ENCODE peak calls at places on chromosomes 5 and 9, in nine cellular contexts. S, O, T, D, C, Q, N, A and F are unnamed samples. For H3K27me3 and H3K9me3, the result is how much of the 10 kb centered on the place peaks cover.

GRCh38 chr5:54103871-54104270 is 206.5 kb downstream of the ARL15 start:
- DNase-seq in S (no peak), O (no peak), T (no peak), D (no peak), C (no peak), Q (no peak), N (no peak), A (no peak), F (peak)

GRCh38 chr5:172503925-172504730 is 49.8 kb upstream of the SH3PXD2B start:
- DNase-seq in S (peak), O (no peak), T (peak), D (peak), C (no peak), Q (no peak), N (no peak), A (no peak), F (no peak)

GRCh38 chr9:70177121-70177520 is 81.7 kb upstream of the SMC5 start:
- DNase-seq in S (peak), O (no peak), T (no peak), D (no peak), C (no peak), Q (no peak), N (peak), A (no peak), F (no peak)

GRCh38 chr5:71586052-71586940 is 844 bp upstream of the MCCC2 start:
- DNase-seq in S (peak), O (no peak), T (no peak), D (no peak), C (no peak), Q (no peak), N (no peak), A (no peak), F (peak)

GRCh38 chr5:152811985-152812384 is 406.9 kb upstream of the NMUR2 start:
- DNase-seq in S (no peak), O (no peak), T (no peak), D (no peak), C (no peak), Q (no peak), N (no peak), A (no peak), F (peak)

GRCh38 chr5:57724836-57725235 is 242.2 kb upstream of the ACTBL2 start:
- DNase-seq in S (no peak), O (no peak), T (no peak), D (no peak), C (no peak), Q (no peak), N (no peak), A (no peak), F (no peak)

GRCh38 chr5:8730194-8730593 is 815.7 kb downstream of the SEMA5A start:
- DNase-seq in S (peak), O (no peak), T (no peak), D (no peak), C (no peak), Q (no peak), N (peak), A (no peak), F (no peak)

GRCh38 chr9:124906966-124907365 is 33.9 kb downstream of the GOLGA1 start:
- DNase-seq in S (peak), O (no peak), T (no peak), D (no peak), C (no peak), Q (no peak), N (no peak), A (no peak), F (no peak)

GRCh38 chr9:1922026-1922425 is 93.1 kb upstream of the SMARCA2 start:
- DNase-seq in S (no peak), O (no peak), T (no peak), D (no peak), C (no peak), Q (no peak), N (no peak), A (no peak), F (no peak)

GRCh38 chr5:157548513-157549282 is 26.9 kb downstream of the ADAM19 start:
- DNase-seq in S (peak), O (no peak), T (no peak), D (no peak), C (no peak), Q (no peak), N (peak), A (no peak), F (no peak)

GRCh38 chr9:3238241-3238640 is 287.6 kb downstream of the RFX3 start:
- DNase-seq in S (peak), O (no peak), T (no peak), D (no peak), C (no peak), Q (no peak), N (no peak), A (no peak), F (no peak)

GRCh38 chr5:7391215-7391614 is 4.7 kb upstream of the ADCY2 start:
- DNase-seq in S (no peak), O (peak), T (no peak), D (no peak), C (no peak), Q (peak), N (no peak), A (no peak), F (no peak)

GRCh38 chr5:151285683-151286082 is 17.9 kb downstream of the SLC36A3 start:
- DNase-seq in S (no peak), O (no peak), T (no peak), D (no peak), C (no peak), Q (no peak), N (no peak), A (no peak), F (no peak)

GRCh38 chr5:16296946-16297345 is 117.4 kb upstream of the MARCHF11 start:
- DNase-seq in S (no peak), O (no peak), T (no peak), D (no peak), C (no peak), Q (no peak), N (no peak), A (no peak), F (no peak)

GRCh38 chr9:104961238-104961637 is 33.3 kb upstream of the ABCA1 start:
- DNase-seq in S (peak), O (no peak), T (peak), D (no peak), C (peak), Q (peak), N (peak), A (no peak), F (peak)

GRCh38 chr5:100731768-100732167 is 171.3 kb downstream of the ST8SIA4 start:
- DNase-seq in S (no peak), O (no peak), T (no peak), D (no peak), C (peak), Q (no peak), N (peak), A (no peak), F (no peak)

GRCh38 chr9:37370968-37371563 is 51.4 kb upstream of the GRHPR start:
- DNase-seq in S (no peak), O (no peak), T (no peak), D (no peak), C (no peak), Q (no peak), N (no peak), A (no peak), F (no peak)

GRCh38 chr9:127664678-127665507 is 41.9 kb upstream of the CFAP157 start:
- DNase-seq in S (peak), O (no peak), T (no peak), D (no peak), C (no peak), Q (no peak), N (no peak), A (no peak), F (no peak)

GRCh38 chr5:123150089-123150488 is 61.0 kb downstream of the PRDM6 start:
- DNase-seq in S (no peak), O (no peak), T (no peak), D (no peak), C (no peak), Q (no peak), N (no peak), A (no peak), F (no peak)

GRCh38 chr9:91146391-91147019 is 215.2 kb downstream of the AUH start:
- DNase-seq in S (no peak), O (no peak), T (no peak), D (no peak), C (no peak), Q (no peak), N (no peak), A (no peak), F (no peak)

GRCh38 chr9:107969141-107969540 is 479.6 kb upstream of the KLF4 start:
- DNase-seq in S (no peak), O (no peak), T (no peak), D (no peak), C (no peak), Q (no peak), N (no peak), A (no peak), F (no peak)

GRCh38 chr5:135569755-135570452 is 8.9 kb downstream of the CXCL14 start:
- DNase-seq in S (peak), O (no peak), T (no peak), D (no peak), C (no peak), Q (no peak), N (peak), A (no peak), F (peak)

GRCh38 chr5:6760636-6761035 is 47.4 kb downstream of the TENT4A start:
- DNase-seq in S (no peak), O (no peak), T (no peak), D (no peak), C (no peak), Q (no peak), N (no peak), A (peak), F (no peak)

GRCh38 chr5:40973364-40974004 is 64.2 kb downstream of the C7 start:
- DNase-seq in S (no peak), O (no peak), T (no peak), D (no peak), C (no peak), Q (no peak), N (no peak), A (no peak), F (no peak)

GRCh38 chr9:88852794-88853193 is 138.5 kb upstream of the S1PR3 start:
- DNase-seq in S (peak), O (no peak), T (no peak), D (no peak), C (no peak), Q (no peak), N (peak), A (no peak), F (peak)

GRCh38 chr5:135702191-135702590 is 123.4 kb upstream of the CXCL14 start:
- DNase-seq in S (no peak), O (no peak), T (no peak), D (no peak), C (no peak), Q (no peak), N (no peak), A (no peak), F (no peak)

GRCh38 chr5:44603496-44604272 is 205.1 kb upstream of the MRPS30 start:
- DNase-seq in S (no peak), O (no peak), T (no peak), D (no peak), C (no peak), Q (no peak), N (no peak), A (no peak), F (peak)

GRCh38 chr5:90437663-90438062 is 28.1 kb upstream of the CETN3 start:
- DNase-seq in S (no peak), O (no peak), T (no peak), D (no peak), C (no peak), Q (no peak), N (no peak), A (no peak), F (no peak)

GRCh38 chr5:90438100-90438499 is 28.5 kb upstream of the CETN3 start:
- DNase-seq in S (peak), O (no peak), T (no peak), D (no peak), C (no peak), Q (no peak), N (no peak), A (no peak), F (no peak)

GRCh38 chr5:90440644-90441043 is 31.1 kb upstream of the CETN3 start:
- DNase-seq in S (no peak), O (no peak), T (no peak), D (no peak), C (no peak), Q (no peak), N (no peak), A (no peak), F (no peak)
- H3K4me3 ChIP-seq in S (no peak), O (no peak), T (no peak), D (no peak), C (no peak), Q (no peak), N (no peak), A (no peak), F (no peak)

DNA sequence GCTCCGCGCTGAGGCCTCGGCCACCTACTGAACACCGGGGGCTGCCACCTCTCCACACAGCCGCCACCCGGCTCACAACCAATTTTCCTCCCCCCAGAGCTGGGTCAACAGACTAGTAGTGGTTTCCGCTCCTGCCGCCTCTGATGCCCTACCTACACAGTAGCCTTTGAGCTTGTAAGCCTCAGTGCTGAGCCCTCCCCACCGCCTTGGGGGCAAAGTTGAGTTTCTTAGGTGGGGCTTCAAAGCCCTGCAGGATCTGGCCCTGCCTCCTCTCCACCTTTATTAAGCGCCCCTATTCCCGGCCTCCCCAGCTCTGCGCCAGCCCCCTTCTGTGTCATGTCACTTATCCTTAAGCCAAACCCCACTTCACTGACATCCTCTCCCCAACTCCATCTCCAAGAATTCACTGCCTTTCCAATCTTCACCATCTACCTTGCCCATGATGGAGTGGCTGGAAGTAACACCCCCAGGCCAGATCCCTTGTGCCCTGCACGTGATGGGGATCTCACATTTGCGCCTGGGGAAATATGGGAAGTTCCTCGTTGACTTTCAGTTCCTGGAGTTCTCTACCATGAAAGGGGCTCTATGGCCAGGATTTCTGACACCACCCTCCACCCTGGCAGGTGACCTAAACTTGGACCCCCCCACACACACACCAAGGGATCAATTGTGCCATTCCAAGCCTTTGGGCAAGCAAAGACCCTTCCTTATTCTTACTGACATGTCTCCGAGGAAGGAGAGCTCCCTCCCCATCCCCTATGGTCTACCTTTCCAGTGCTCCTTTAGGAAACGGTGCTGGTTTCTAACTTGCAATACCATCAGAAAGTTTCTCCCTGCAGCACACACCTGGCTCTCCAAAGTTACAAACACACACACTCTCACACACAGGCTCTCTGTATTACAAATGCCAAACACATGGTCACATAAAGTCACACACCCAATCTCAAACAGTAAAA is 2.7 kb upstream of the CNTFR start:
- DNase-seq in S (no peak), O (no peak), T (no peak), D (no peak), C (no peak), Q (no peak), N (no peak), A (no peak), F (no peak)
- H3K27me3 ChIP-seq in S (under half), O (under half), T (under half), D (under half), C (under half), Q (under half), N (half or more), A (half or more), F (under half)

DNA sequence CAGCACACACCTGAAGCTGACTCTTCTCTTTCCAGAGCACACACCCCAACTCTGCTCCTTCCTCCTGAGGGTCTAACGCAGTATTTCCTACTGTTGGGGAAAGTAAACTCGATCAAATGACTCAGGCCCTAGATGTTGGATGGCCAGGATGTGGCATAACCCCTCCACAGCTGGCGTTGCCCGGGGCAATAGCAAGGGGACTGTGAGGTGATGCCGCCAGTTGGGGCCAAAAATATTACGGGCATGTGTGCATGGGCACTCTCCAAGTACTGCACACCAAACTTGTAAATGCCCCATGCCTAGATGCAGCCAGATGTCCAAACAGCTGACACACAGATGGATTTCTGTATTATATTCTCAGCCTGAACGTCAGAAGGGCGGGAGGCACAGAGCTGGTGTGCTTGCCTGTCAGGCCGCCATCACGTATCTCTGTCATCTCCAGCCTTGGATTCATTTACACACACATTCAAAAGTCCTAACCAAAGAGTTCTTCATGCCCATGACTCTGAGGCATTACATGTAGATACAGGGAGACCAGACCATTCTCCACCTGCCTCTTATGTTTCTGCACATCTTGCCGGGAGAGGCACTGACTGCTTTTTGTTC is 201.1 kb upstream of the ADAMTS16 start:
- DNase-seq in S (no peak), O (no peak), T (no peak), D (no peak), C (no peak), Q (no peak), N (no peak), A (no peak), F (no peak)
- H3K9me3 ChIP-seq in S (under half), O (under half), T (under half), D (under half), C (under half), Q (under half), N (under half), A (under half), F (under half)

DNA sequence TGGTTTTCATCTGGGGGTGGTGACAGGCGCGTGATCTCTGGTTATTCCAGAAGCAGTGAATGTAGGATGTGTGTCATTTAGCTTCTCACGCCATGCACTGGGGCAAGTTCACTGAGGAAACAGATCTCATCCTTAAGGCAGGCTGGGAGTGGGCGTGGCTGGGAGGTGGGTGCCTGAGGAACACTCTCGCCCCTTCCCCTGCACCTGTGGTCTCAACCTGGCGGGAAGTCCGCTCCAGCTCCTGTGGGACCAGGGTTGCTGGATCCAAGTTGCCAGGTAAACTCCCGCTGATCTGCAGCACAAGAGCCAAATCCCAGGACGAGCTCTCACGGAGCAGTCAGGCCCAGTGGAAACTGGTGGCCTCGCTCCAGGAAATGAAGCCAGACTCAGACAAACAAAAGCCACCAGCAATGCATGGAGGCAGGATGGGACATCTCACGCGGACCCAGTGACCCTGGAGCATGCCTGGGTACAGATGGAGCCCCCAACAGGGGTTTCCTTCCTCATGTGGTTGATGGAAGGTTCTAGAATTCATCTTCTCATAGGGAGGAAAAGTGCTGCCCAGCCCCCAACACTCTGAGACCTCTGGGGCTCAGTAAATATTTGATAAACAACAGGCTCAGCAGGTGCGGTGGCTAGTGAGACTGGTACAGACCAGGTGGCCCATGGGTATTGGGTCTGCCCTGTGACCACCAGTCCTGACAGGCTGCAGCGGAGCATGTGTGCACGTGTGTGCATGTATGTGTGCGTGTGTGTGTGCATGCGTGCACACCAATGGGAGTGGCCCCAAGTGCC is 16.3 kb upstream of the SLC12A7 start:
- DNase-seq in S (no peak), O (peak), T (no peak), D (no peak), C (no peak), Q (no peak), N (peak), A (no peak), F (no peak)
- H3K4me3 ChIP-seq in S (no peak), O (no peak), T (no peak), D (no peak), C (no peak), Q (peak), N (no peak), A (no peak), F (no peak)